ENCODE peak calls at places on chromosomes 11 and 22, in four cellular contexts. S is PC-3, O is A549, Y is Karpas-422. G is an unnamed sample.

GRCh38 chr22:44220727-44221680 is 40.3 kb downstream of the PARVG start:
- DNase-seq in O (no peak), S (no peak), Y (no peak), G (no peak)

GRCh38 chr11:18761741-18762140 is 29.9 kb downstream of the PTPN5 start:
- DNase-seq in S (no peak), Y (no peak), O (no peak), G (no peak)

GRCh38 chr11:17906436-17906835 is 106.4 kb downstream of the SERGEF start:
- DNase-seq in S (peak; percentile 28), Y (peak; percentile 58), O (no peak), G (peak; percentile 23)

GRCh38 chr11:116224154-116224888 is 548.5 kb downstream of the BUD13 start:
- DNase-seq in S (peak; percentile 51), Y (peak; percentile 64), O (peak; percentile 42), G (peak; percentile 9)

GRCh38 chr11:122202951-122203456 is 87.0 kb upstream of the BLID start:
- DNase-seq in O (peak; percentile 72), S (peak; percentile 95), Y (peak; percentile 52), G (peak; percentile 50)

GRCh38 chr11:69307421-69307820 is 13.5 kb downstream of the MYEOV start:
- DNase-seq in O (no peak), S (no peak), Y (no peak), G (no peak)

GRCh38 chr11:29272019-29272654 is 744.7 kb downstream of the KCNA4 start:
- DNase-seq in S (peak; percentile 45), O (peak; percentile 23), Y (no peak), G (no peak)

GRCh38 chr11:119974467-119974866 is 163.4 kb downstream of the TRIM29 start:
- DNase-seq in Y (no peak), O (no peak), S (no peak), G (no peak)

GRCh38 chr11:128956401-128957203 is 13.9 kb upstream of the TP53AIP1 start:
- DNase-seq in O (peak; percentile 62), S (peak; percentile 95), Y (peak; percentile 56), G (peak; percentile 82)

GRCh38 chr11:4094348-4095291 is at the start of gene RRM1:
- DNase-seq in O (peak; percentile 93), S (peak; percentile 90), Y (peak; percentile 98), G (peak; percentile 98)

GRCh38 chr11:126419801-126420729 is 64.6 kb downstream of the ST3GAL4 start:
- DNase-seq in S (no peak), O (no peak), Y (peak; percentile 74), G (no peak)

GRCh38 chr11:126421243-126421642 is 65.8 kb downstream of the ST3GAL4 start:
- DNase-seq in S (no peak), Y (no peak), O (no peak), G (no peak)

GRCh38 chr11:126422446-126422845 is 67.0 kb downstream of the ST3GAL4 start:
- DNase-seq in O (no peak), S (no peak), Y (no peak), G (no peak)

GRCh38 chr11:126423154-126423553 is 67.7 kb downstream of the ST3GAL4 start:
- DNase-seq in Y (no peak), S (no peak), O (no peak), G (no peak)

GRCh38 chr11:126420730-126421083 is 65.2 kb downstream of the ST3GAL4 start:
- DNase-seq in Y (no peak), O (no peak), S (no peak), G (no peak)
- H3K27ac ChIP-seq in Y (peak overlapping the region; percentile 79), O (no peak overlapping the region), S (no peak overlapping the region), G (peak overlapping the region; percentile 34)

GRCh38 chr11:1870721-1871466 is 18.0 kb downstream of the LSP1 start:
- DNase-seq in S (no peak), O (no peak), Y (no peak), G (peak; percentile 91)
- H3K4me1 ChIP-seq in S (no peaks in the 10 kb centered on the region), O (peaks cover 25% of the 10 kb centered on the region), Y (peaks cover 13% of the 10 kb centered on the region), G (peaks cover 29% of the 10 kb centered on the region)

DNA sequence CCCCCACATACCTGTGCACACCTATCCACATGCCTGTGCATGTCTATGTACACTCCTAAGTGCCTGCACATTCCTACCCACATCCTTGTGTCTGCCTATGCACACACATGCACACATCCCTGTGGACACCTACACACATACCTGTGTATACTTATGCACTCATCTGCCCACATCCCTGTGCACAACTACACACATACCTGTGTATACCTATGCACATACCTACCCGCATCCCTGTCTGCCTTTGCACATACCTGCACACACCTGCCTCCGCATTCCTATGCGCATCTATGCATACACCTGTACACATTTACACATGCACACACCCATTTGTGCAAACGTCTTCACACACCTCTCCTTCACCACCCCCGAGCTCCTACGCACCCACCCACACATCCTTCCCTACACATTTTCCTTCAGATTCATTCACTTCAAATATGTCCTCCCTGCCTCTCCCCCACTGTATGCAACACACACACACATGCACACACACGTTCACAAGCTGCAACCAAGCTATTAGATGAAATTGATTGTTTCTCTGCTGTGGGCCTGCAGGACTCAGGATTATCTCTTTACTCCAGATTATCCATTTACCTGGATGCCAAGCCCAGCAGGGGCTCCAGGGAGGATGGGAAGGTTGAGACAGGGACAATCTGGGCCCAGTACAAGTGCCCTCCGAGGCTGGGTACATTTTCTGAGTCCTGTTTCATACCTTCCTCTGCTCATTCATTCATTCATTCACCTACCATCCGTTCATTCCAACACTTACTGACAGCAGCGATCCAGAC is 53.2 kb downstream of the TSPAN18 start:
- DNase-seq in O (no peak), Y (no peak), S (no peak), G (no peak)
- H3K9me3 ChIP-seq in O (no peaks in the 10 kb centered on the region), Y (no peaks in the 10 kb centered on the region), S (no peaks in the 10 kb centered on the region), G (no peaks in the 10 kb centered on the region)

GRCh38 chr11:84036664-84037194 is 750.6 kb upstream of the CCDC90B start:
- DNase-seq in Y (no peak), S (no peak), O (no peak), G (no peak)
- H3K27ac ChIP-seq in Y (no peak overlapping the region), S (no peak overlapping the region), O (no peak overlapping the region), G (no peak overlapping the region)

GRCh38 chr11:75426720-75427086 is 6.3 kb downstream of the KLHL35 start:
- DNase-seq in Y (no peak), O (no peak), S (no peak), G (no peak)

GRCh38 chr11:75425422-75425821 is 7.6 kb downstream of the KLHL35 start:
- DNase-seq in Y (no peak), O (peak; percentile 60), S (peak; percentile 46), G (no peak)

GRCh38 chr11:75423721-75424120 is 9.3 kb downstream of the KLHL35 start:
- DNase-seq in O (no peak), Y (no peak), S (no peak), G (no peak)

GRCh38 chr11:75422248-75423231 is 10.5 kb downstream of the KLHL35 start:
- DNase-seq in S (peak; percentile 86), O (peak; percentile 70), Y (no peak), G (no peak)

GRCh38 chr11:75424396-75424795 is 8.6 kb downstream of the KLHL35 start:
- DNase-seq in Y (no peak), O (no peak), S (no peak), G (peak; percentile 59)
- H3K4me1 ChIP-seq in Y (no peaks in the 10 kb centered on the region), O (peaks cover 45% of the 10 kb centered on the region), S (peaks cover 54% of the 10 kb centered on the region), G (peaks cover 5% of the 10 kb centered on the region)

DNA sequence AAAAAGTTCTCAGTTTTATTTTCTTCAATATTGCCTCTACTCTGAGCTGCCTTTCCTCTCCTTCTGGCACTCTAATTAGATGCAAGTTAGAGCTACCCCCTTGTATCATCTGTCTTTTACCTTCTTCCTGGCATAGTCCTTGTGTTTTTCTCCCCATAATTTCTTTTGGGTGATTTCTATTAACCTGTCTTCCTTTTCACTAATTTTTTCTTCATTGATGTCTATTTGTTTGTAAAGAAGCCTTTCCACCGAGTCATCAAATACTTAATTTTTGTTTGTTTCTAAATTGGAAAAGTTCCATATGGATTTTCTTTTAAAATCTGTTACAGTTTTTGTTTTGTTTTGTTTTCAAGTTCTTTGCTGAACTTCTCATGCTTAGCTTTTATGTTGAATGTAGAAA is 558.1 kb downstream of the TBC1D22A start:
- DNase-seq in S (no peak), O (no peak), Y (no peak), G (no peak)
- H3K9me3 ChIP-seq in S (no peaks in the 10 kb centered on the region), O (peaks cover 20% of the 10 kb centered on the region), Y (peaks cover 4% of the 10 kb centered on the region), G (no peaks in the 10 kb centered on the region)

DNA sequence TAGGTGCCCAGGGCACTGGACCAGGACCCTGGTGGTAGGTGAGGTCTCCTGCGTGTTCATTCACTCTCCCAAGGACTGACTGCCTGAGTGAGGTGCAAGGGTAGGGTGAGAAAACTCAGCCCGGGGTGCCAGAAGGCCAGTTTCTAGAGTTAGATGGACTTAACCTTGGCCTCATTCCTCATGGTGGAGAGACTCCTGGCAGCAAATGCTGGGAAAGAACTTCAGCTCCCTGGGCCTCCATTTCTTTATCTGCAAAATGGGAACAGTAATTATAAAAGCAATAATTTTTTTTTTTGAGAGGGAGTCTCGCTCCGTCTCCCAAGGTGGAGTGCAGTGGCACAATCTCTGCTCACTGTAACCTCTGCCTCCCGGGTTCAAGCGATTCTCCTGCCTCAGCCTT is 47.7 kb downstream of the TRIOBP start:
- DNase-seq in Y (no peak), S (no peak), O (no peak), G (no peak)
- H3K27ac ChIP-seq in Y (no peak overlapping the region), S (peak overlapping the region; percentile 16), O (peak overlapping the region; percentile 100), G (no peak overlapping the region)

DNA sequence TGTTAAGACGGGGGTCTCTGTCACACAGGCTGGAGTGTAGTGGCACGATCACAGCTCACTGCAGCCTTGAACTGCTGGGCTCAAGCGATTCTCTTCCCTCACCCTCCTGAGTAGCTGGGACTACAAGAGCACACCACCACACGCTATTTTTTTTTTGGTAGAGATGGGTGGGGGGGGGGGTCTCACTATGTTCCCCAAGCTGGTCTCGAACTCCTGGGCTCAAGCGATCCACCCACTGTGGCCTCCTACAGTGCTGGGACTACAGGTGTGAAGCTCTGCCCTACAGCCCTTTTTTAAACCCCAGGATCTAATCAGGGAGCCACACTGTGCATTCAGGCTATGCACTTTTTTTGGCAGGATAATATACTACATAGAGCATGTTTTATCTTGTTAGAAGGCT is 1.4 kb upstream of the DHCR7 start:
- DNase-seq in O (no peak), S (no peak), Y (no peak), G (no peak)
- H3K4me1 ChIP-seq in O (peaks cover 26% of the 10 kb centered on the region), S (peaks cover 34% of the 10 kb centered on the region), Y (peaks cover 51% of the 10 kb centered on the region), G (no peaks in the 10 kb centered on the region)

GRCh38 chr22:47299211-47299878 is 536.9 kb downstream of the TBC1D22A start:
- DNase-seq in O (no peak), S (no peak), Y (no peak), G (no peak)
- H3K9me3 ChIP-seq in O (no peaks in the 10 kb centered on the region), S (no peaks in the 10 kb centered on the region), Y (no peaks in the 10 kb centered on the region), G (no peaks in the 10 kb centered on the region)

G was measured in SJCRH30.